ENCODE peak calls at places on chromosomes 13 and 19, in six cellular contexts. One of them, this sample, is unnamed.
A peak's percentile ranks its signal among the peaks of the same experiment; 100 is the strongest.

GRCh38 chr19:16368385-16369305 is 44.0 kb downstream of the KLF2 start:
- DNase-seq in CD4-positive, alpha-beta T cell: peak; percentile 78
- DNase-seq in dorsolateral prefrontal cortex: no peak
- DNase-seq in Calu3: no peak
- DNase-seq in activated CD8-positive, alpha-beta memory T cell treated with anti-CD3 and anti-CD28 coated beads, Interleukin-2, amount 10 ng/mL, durations not matched to agents 7 days and 5 days: peak; percentile 82
- DNase-seq in mammary epithelial cell: no peak
- DNase-seq in this sample: no peak

GRCh38 chr13:76993021-76993420 is 1.1 kb downstream of the CLN5 start:
- DNase-seq in Calu3: no peak
- DNase-seq in activated CD8-positive, alpha-beta memory T cell treated with anti-CD3 and anti-CD28 coated beads, Interleukin-2, amount 10 ng/mL, durations not matched to agents 7 days and 5 days: no peak
- DNase-seq in dorsolateral prefrontal cortex: no peak
- DNase-seq in CD4-positive, alpha-beta T cell: no peak
- DNase-seq in mammary epithelial cell: peak; percentile 55
- DNase-seq in this sample: no peak

GRCh38 chr13:41017153-41017552 is 2.0 kb downstream of the ELF1 start:
- DNase-seq in activated CD8-positive, alpha-beta memory T cell treated with anti-CD3 and anti-CD28 coated beads, Interleukin-2, amount 10 ng/mL, durations not matched to agents 7 days and 5 days: peak; percentile 64
- DNase-seq in CD4-positive, alpha-beta T cell: no peak
- DNase-seq in dorsolateral prefrontal cortex: no peak
- DNase-seq in mammary epithelial cell: peak; percentile 28
- DNase-seq in Calu3: peak; percentile 16
- DNase-seq in this sample: no peak

GRCh38 chr13:98411617-98412310 is 165.1 kb downstream of the STK24 start:
- DNase-seq in Calu3: no peak
- DNase-seq in mammary epithelial cell: no peak
- DNase-seq in CD4-positive, alpha-beta T cell: no peak
- DNase-seq in activated CD8-positive, alpha-beta memory T cell treated with anti-CD3 and anti-CD28 coated beads, Interleukin-2, amount 10 ng/mL, durations not matched to agents 7 days and 5 days: no peak
- DNase-seq in dorsolateral prefrontal cortex: no peak
- DNase-seq in this sample: no peak

GRCh38 chr13:93915269-93915809 is 564.1 kb downstream of the DCT start:
- DNase-seq in mammary epithelial cell: no peak
- DNase-seq in activated CD8-positive, alpha-beta memory T cell treated with anti-CD3 and anti-CD28 coated beads, Interleukin-2, amount 10 ng/mL, durations not matched to agents 7 days and 5 days: no peak
- DNase-seq in CD4-positive, alpha-beta T cell: no peak
- DNase-seq in dorsolateral prefrontal cortex: no peak
- DNase-seq in Calu3: no peak
- DNase-seq in this sample: no peak

GRCh38 chr19:40704491-40705361 is 12.0 kb downstream of the COQ8B start:
- DNase-seq in dorsolateral prefrontal cortex: no peak
- DNase-seq in mammary epithelial cell: no peak
- DNase-seq in activated CD8-positive, alpha-beta memory T cell treated with anti-CD3 and anti-CD28 coated beads, Interleukin-2, amount 10 ng/mL, durations not matched to agents 7 days and 5 days: no peak
- DNase-seq in Calu3: no peak
- DNase-seq in CD4-positive, alpha-beta T cell: no peak
- DNase-seq in this sample: no peak

GRCh38 chr19:46299004-46299509 is 2.2 kb downstream of the HIF3A start:
- DNase-seq in activated CD8-positive, alpha-beta memory T cell treated with anti-CD3 and anti-CD28 coated beads, Interleukin-2, amount 10 ng/mL, durations not matched to agents 7 days and 5 days: no peak
- DNase-seq in mammary epithelial cell: peak; percentile 71
- DNase-seq in CD4-positive, alpha-beta T cell: no peak
- DNase-seq in Calu3: peak; percentile 99
- DNase-seq in dorsolateral prefrontal cortex: peak; percentile 94
- DNase-seq in this sample: peak; percentile 41

GRCh38 chr19:41702208-41702651 is 6.2 kb upstream of the CEACAM5 start:
- DNase-seq in CD4-positive, alpha-beta T cell: no peak
- DNase-seq in dorsolateral prefrontal cortex: no peak
- DNase-seq in activated CD8-positive, alpha-beta memory T cell treated with anti-CD3 and anti-CD28 coated beads, Interleukin-2, amount 10 ng/mL, durations not matched to agents 7 days and 5 days: peak; percentile 15
- DNase-seq in mammary epithelial cell: peak; percentile 30
- DNase-seq in Calu3: no peak
- DNase-seq in this sample: peak; percentile 32

GRCh38 chr13:98927954-98928927 is 49.6 kb downstream of the DOCK9 start:
- DNase-seq in dorsolateral prefrontal cortex: no peak
- DNase-seq in activated CD8-positive, alpha-beta memory T cell treated with anti-CD3 and anti-CD28 coated beads, Interleukin-2, amount 10 ng/mL, durations not matched to agents 7 days and 5 days: no peak
- DNase-seq in CD4-positive, alpha-beta T cell: no peak
- DNase-seq in mammary epithelial cell: no peak
- DNase-seq in Calu3: no peak
- DNase-seq in this sample: no peak

GRCh38 chr19:42252365-42253244 is 2.3 kb downstream of the ERF start:
- DNase-seq in dorsolateral prefrontal cortex: peak; percentile 85
- DNase-seq in Calu3: peak; percentile 48
- DNase-seq in activated CD8-positive, alpha-beta memory T cell treated with anti-CD3 and anti-CD28 coated beads, Interleukin-2, amount 10 ng/mL, durations not matched to agents 7 days and 5 days: peak; percentile 43
- DNase-seq in CD4-positive, alpha-beta T cell: no peak
- DNase-seq in mammary epithelial cell: peak; percentile 66
- DNase-seq in this sample: no peak

GRCh38 chr19:1080360-1081161 is 13.6 kb downstream of the ARHGAP45 start:
- DNase-seq in activated CD8-positive, alpha-beta memory T cell treated with anti-CD3 and anti-CD28 coated beads, Interleukin-2, amount 10 ng/mL, durations not matched to agents 7 days and 5 days: no peak
- DNase-seq in dorsolateral prefrontal cortex: no peak
- DNase-seq in Calu3: no peak
- DNase-seq in mammary epithelial cell: no peak
- DNase-seq in CD4-positive, alpha-beta T cell: no peak
- DNase-seq in this sample: no peak

GRCh38 chr13:110419946-110420345 is 112.9 kb downstream of the COL4A2 start:
- DNase-seq in dorsolateral prefrontal cortex: no peak
- DNase-seq in mammary epithelial cell: no peak
- DNase-seq in Calu3: no peak
- DNase-seq in CD4-positive, alpha-beta T cell: no peak
- DNase-seq in activated CD8-positive, alpha-beta memory T cell treated with anti-CD3 and anti-CD28 coated beads, Interleukin-2, amount 10 ng/mL, durations not matched to agents 7 days and 5 days: no peak
- DNase-seq in this sample: no peak

GRCh38 chr19:7602935-7603497 is 7.4 kb downstream of the CAMSAP3 start:
- DNase-seq in activated CD8-positive, alpha-beta memory T cell treated with anti-CD3 and anti-CD28 coated beads, Interleukin-2, amount 10 ng/mL, durations not matched to agents 7 days and 5 days: no peak
- DNase-seq in dorsolateral prefrontal cortex: no peak
- DNase-seq in Calu3: no peak
- DNase-seq in mammary epithelial cell: no peak
- DNase-seq in CD4-positive, alpha-beta T cell: no peak
- DNase-seq in this sample: no peak

GRCh38 chr19:10936661-10937084 is 8.1 kb downstream of the TIMM29 start:
- DNase-seq in Calu3: peak; percentile 47
- DNase-seq in mammary epithelial cell: peak; percentile 64
- DNase-seq in CD4-positive, alpha-beta T cell: no peak
- DNase-seq in activated CD8-positive, alpha-beta memory T cell treated with anti-CD3 and anti-CD28 coated beads, Interleukin-2, amount 10 ng/mL, durations not matched to agents 7 days and 5 days: peak; percentile 53
- DNase-seq in dorsolateral prefrontal cortex: no peak
- DNase-seq in this sample: peak; percentile 52

GRCh38 chr19:16327131-16327450 is 2.5 kb downstream of the KLF2 start:
- DNase-seq in activated CD8-positive, alpha-beta memory T cell treated with anti-CD3 and anti-CD28 coated beads, Interleukin-2, amount 10 ng/mL, durations not matched to agents 7 days and 5 days: no peak
- DNase-seq in mammary epithelial cell: no peak
- DNase-seq in Calu3: no peak
- DNase-seq in CD4-positive, alpha-beta T cell: no peak
- DNase-seq in dorsolateral prefrontal cortex: no peak
- DNase-seq in this sample: no peak

GRCh38 chr13:50123862-50124535 is 108.8 kb downstream of the KCNRG start:
- DNase-seq in Calu3: peak; percentile 91
- DNase-seq in mammary epithelial cell: peak; percentile 92
- DNase-seq in dorsolateral prefrontal cortex: peak; percentile 60
- DNase-seq in CD4-positive, alpha-beta T cell: peak; percentile 51
- DNase-seq in activated CD8-positive, alpha-beta memory T cell treated with anti-CD3 and anti-CD28 coated beads, Interleukin-2, amount 10 ng/mL, durations not matched to agents 7 days and 5 days: peak; percentile 80
- DNase-seq in this sample: peak; percentile 89

GRCh38 chr19:55451522-55452380 is 8.7 kb upstream of the SHISA7 start:
- DNase-seq in CD4-positive, alpha-beta T cell: no peak
- DNase-seq in Calu3: no peak
- DNase-seq in activated CD8-positive, alpha-beta memory T cell treated with anti-CD3 and anti-CD28 coated beads, Interleukin-2, amount 10 ng/mL, durations not matched to agents 7 days and 5 days: no peak
- DNase-seq in dorsolateral prefrontal cortex: peak; percentile 73
- DNase-seq in mammary epithelial cell: no peak
- DNase-seq in this sample: no peak

GRCh38 chr13:77697208-77698103 is at the start of gene SLAIN1:
- DNase-seq in mammary epithelial cell: no peak
- DNase-seq in activated CD8-positive, alpha-beta memory T cell treated with anti-CD3 and anti-CD28 coated beads, Interleukin-2, amount 10 ng/mL, durations not matched to agents 7 days and 5 days: peak; percentile 88
- DNase-seq in dorsolateral prefrontal cortex: peak; percentile 90
- DNase-seq in CD4-positive, alpha-beta T cell: peak; percentile 78
- DNase-seq in Calu3: peak; percentile 65
- DNase-seq in this sample: no peak

GRCh38 chr19:17751103-17751911 is at the start of gene FCHO1:
- DNase-seq in mammary epithelial cell: no peak
- DNase-seq in CD4-positive, alpha-beta T cell: peak; percentile 84
- DNase-seq in Calu3: no peak
- DNase-seq in dorsolateral prefrontal cortex: no peak
- DNase-seq in activated CD8-positive, alpha-beta memory T cell treated with anti-CD3 and anti-CD28 coated beads, Interleukin-2, amount 10 ng/mL, durations not matched to agents 7 days and 5 days: peak; percentile 95
- DNase-seq in this sample: no peak

GRCh38 chr19:13748169-13748884 is 16.0 kb upstream of the MRI1 start:
- DNase-seq in CD4-positive, alpha-beta T cell: no peak
- DNase-seq in mammary epithelial cell: peak; percentile 24
- DNase-seq in activated CD8-positive, alpha-beta memory T cell treated with anti-CD3 and anti-CD28 coated beads, Interleukin-2, amount 10 ng/mL, durations not matched to agents 7 days and 5 days: no peak
- DNase-seq in dorsolateral prefrontal cortex: no peak
- DNase-seq in Calu3: no peak
- DNase-seq in this sample: peak; percentile 5

GRCh38 chr13:46354143-46355087 is 32.6 kb downstream of the RUBCNL start:
- DNase-seq in dorsolateral prefrontal cortex: no peak
- DNase-seq in Calu3: peak; percentile 17
- DNase-seq in mammary epithelial cell: peak; percentile 95
- DNase-seq in CD4-positive, alpha-beta T cell: no peak
- DNase-seq in activated CD8-positive, alpha-beta memory T cell treated with anti-CD3 and anti-CD28 coated beads, Interleukin-2, amount 10 ng/mL, durations not matched to agents 7 days and 5 days: peak; percentile 62
- DNase-seq in this sample: peak; percentile 90

GRCh38 chr13:33537691-33538090 is 252.1 kb upstream of the STARD13 start:
- DNase-seq in mammary epithelial cell: no peak
- DNase-seq in dorsolateral prefrontal cortex: no peak
- DNase-seq in activated CD8-positive, alpha-beta memory T cell treated with anti-CD3 and anti-CD28 coated beads, Interleukin-2, amount 10 ng/mL, durations not matched to agents 7 days and 5 days: no peak
- DNase-seq in Calu3: no peak
- DNase-seq in CD4-positive, alpha-beta T cell: no peak
- DNase-seq in this sample: no peak

GRCh38 chr19:17296976-17297375 is 6.2 kb downstream of the ABHD8 start:
- DNase-seq in dorsolateral prefrontal cortex: no peak
- DNase-seq in activated CD8-positive, alpha-beta memory T cell treated with anti-CD3 and anti-CD28 coated beads, Interleukin-2, amount 10 ng/mL, durations not matched to agents 7 days and 5 days: no peak
- DNase-seq in CD4-positive, alpha-beta T cell: no peak
- DNase-seq in Calu3: no peak
- DNase-seq in mammary epithelial cell: no peak
- DNase-seq in this sample: no peak

GRCh38 chr13:59472134-59472533 is 691.6 kb downstream of the DIAPH3 start:
- DNase-seq in activated CD8-positive, alpha-beta memory T cell treated with anti-CD3 and anti-CD28 coated beads, Interleukin-2, amount 10 ng/mL, durations not matched to agents 7 days and 5 days: no peak
- DNase-seq in mammary epithelial cell: no peak
- DNase-seq in dorsolateral prefrontal cortex: no peak
- DNase-seq in Calu3: no peak
- DNase-seq in CD4-positive, alpha-beta T cell: no peak
- DNase-seq in this sample: no peak

GRCh38 chr13:110890279-110891150 is 24.4 kb downstream of the ANKRD10 start:
- DNase-seq in activated CD8-positive, alpha-beta memory T cell treated with anti-CD3 and anti-CD28 coated beads, Interleukin-2, amount 10 ng/mL, durations not matched to agents 7 days and 5 days: no peak
- DNase-seq in dorsolateral prefrontal cortex: no peak
- DNase-seq in mammary epithelial cell: no peak
- DNase-seq in CD4-positive, alpha-beta T cell: no peak
- DNase-seq in Calu3: no peak
- DNase-seq in this sample: no peak

GRCh38 chr19:13234518-13234917 is 84.3 kb downstream of the IER2 start:
- DNase-seq in activated CD8-positive, alpha-beta memory T cell treated with anti-CD3 and anti-CD28 coated beads, Interleukin-2, amount 10 ng/mL, durations not matched to agents 7 days and 5 days: peak; percentile 77
- DNase-seq in mammary epithelial cell: no peak
- DNase-seq in CD4-positive, alpha-beta T cell: peak; percentile 54
- DNase-seq in Calu3: peak; percentile 18
- DNase-seq in dorsolateral prefrontal cortex: no peak
- DNase-seq in this sample: peak; percentile 36

GRCh38 chr19:2631213-2631821 is 71.2 kb downstream of the GNG7 start:
- DNase-seq in CD4-positive, alpha-beta T cell: no peak
- DNase-seq in activated CD8-positive, alpha-beta memory T cell treated with anti-CD3 and anti-CD28 coated beads, Interleukin-2, amount 10 ng/mL, durations not matched to agents 7 days and 5 days: no peak
- DNase-seq in Calu3: no peak
- DNase-seq in mammary epithelial cell: no peak
- DNase-seq in dorsolateral prefrontal cortex: no peak
- DNase-seq in this sample: no peak

GRCh38 chr13:75347925-75348324 is 134.0 kb downstream of the TBC1D4 start:
- DNase-seq in dorsolateral prefrontal cortex: no peak
- DNase-seq in Calu3: no peak
- DNase-seq in activated CD8-positive, alpha-beta memory T cell treated with anti-CD3 and anti-CD28 coated beads, Interleukin-2, amount 10 ng/mL, durations not matched to agents 7 days and 5 days: no peak
- DNase-seq in CD4-positive, alpha-beta T cell: no peak
- DNase-seq in mammary epithelial cell: no peak
- DNase-seq in this sample: no peak

GRCh38 chr19:11460207-11460606 is 20.6 kb downstream of the ELAVL3 start:
- DNase-seq in CD4-positive, alpha-beta T cell: no peak
- DNase-seq in activated CD8-positive, alpha-beta memory T cell treated with anti-CD3 and anti-CD28 coated beads, Interleukin-2, amount 10 ng/mL, durations not matched to agents 7 days and 5 days: no peak
- DNase-seq in mammary epithelial cell: no peak
- DNase-seq in Calu3: no peak
- DNase-seq in dorsolateral prefrontal cortex: no peak
- DNase-seq in this sample: no peak

GRCh38 chr19:31214086-31214485 is 135.2 kb downstream of the TSHZ3 start:
- DNase-seq in activated CD8-positive, alpha-beta memory T cell treated with anti-CD3 and anti-CD28 coated beads, Interleukin-2, amount 10 ng/mL, durations not matched to agents 7 days and 5 days: peak; percentile 98
- DNase-seq in CD4-positive, alpha-beta T cell: peak; percentile 74
- DNase-seq in mammary epithelial cell: peak; percentile 99
- DNase-seq in dorsolateral prefrontal cortex: no peak
- DNase-seq in Calu3: no peak
- DNase-seq in this sample: peak; percentile 97

GRCh38 chr19:7349961-7350711 is 1.4 kb downstream of the ARHGEF18 start:
- DNase-seq in activated CD8-positive, alpha-beta memory T cell treated with anti-CD3 and anti-CD28 coated beads, Interleukin-2, amount 10 ng/mL, durations not matched to agents 7 days and 5 days: peak; percentile 82
- DNase-seq in Calu3: no peak
- DNase-seq in dorsolateral prefrontal cortex: peak; percentile 2
- DNase-seq in CD4-positive, alpha-beta T cell: peak; percentile 72
- DNase-seq in mammary epithelial cell: no peak
- DNase-seq in this sample: no peak

GRCh38 chr19:41795031-41795461 is 1.3 kb upstream of the CEACAM3 start:
- DNase-seq in CD4-positive, alpha-beta T cell: peak; percentile 54
- DNase-seq in Calu3: peak; percentile 76
- DNase-seq in mammary epithelial cell: no peak
- DNase-seq in activated CD8-positive, alpha-beta memory T cell treated with anti-CD3 and anti-CD28 coated beads, Interleukin-2, amount 10 ng/mL, durations not matched to agents 7 days and 5 days: peak; percentile 71
- DNase-seq in dorsolateral prefrontal cortex: no peak
- DNase-seq in this sample: no peak

GRCh38 chr19:32921624-32922023 is 50.1 kb downstream of the CEP89 start:
- DNase-seq in mammary epithelial cell: no peak
- DNase-seq in CD4-positive, alpha-beta T cell: no peak
- DNase-seq in dorsolateral prefrontal cortex: no peak
- DNase-seq in activated CD8-positive, alpha-beta memory T cell treated with anti-CD3 and anti-CD28 coated beads, Interleukin-2, amount 10 ng/mL, durations not matched to agents 7 days and 5 days: no peak
- DNase-seq in Calu3: no peak
- DNase-seq in this sample: no peak

GRCh38 chr13:27203854-27204253 is 32.2 kb upstream of the USP12 start:
- DNase-seq in mammary epithelial cell: peak; percentile 15
- DNase-seq in dorsolateral prefrontal cortex: no peak
- DNase-seq in Calu3: no peak
- DNase-seq in activated CD8-positive, alpha-beta memory T cell treated with anti-CD3 and anti-CD28 coated beads, Interleukin-2, amount 10 ng/mL, durations not matched to agents 7 days and 5 days: no peak
- DNase-seq in CD4-positive, alpha-beta T cell: no peak
- DNase-seq in this sample: no peak

GRCh38 chr13:64723735-64724134 is 2506.4 kb downstream of the PCDH9 start:
- DNase-seq in mammary epithelial cell: peak; percentile 90
- DNase-seq in CD4-positive, alpha-beta T cell: no peak
- DNase-seq in Calu3: no peak
- DNase-seq in activated CD8-positive, alpha-beta memory T cell treated with anti-CD3 and anti-CD28 coated beads, Interleukin-2, amount 10 ng/mL, durations not matched to agents 7 days and 5 days: no peak
- DNase-seq in dorsolateral prefrontal cortex: no peak
- DNase-seq in this sample: peak; percentile 94

GRCh38 chr13:65913173-65913572 is 1317.0 kb downstream of the PCDH9 start:
- DNase-seq in dorsolateral prefrontal cortex: no peak
- DNase-seq in activated CD8-positive, alpha-beta memory T cell treated with anti-CD3 and anti-CD28 coated beads, Interleukin-2, amount 10 ng/mL, durations not matched to agents 7 days and 5 days: no peak
- DNase-seq in mammary epithelial cell: peak; percentile 63
- DNase-seq in CD4-positive, alpha-beta T cell: no peak
- DNase-seq in Calu3: no peak
- DNase-seq in this sample: no peak